ENCODE peak calls at places on chromosomes 2 and 18, in four cellular contexts. G is CD4-positive, alpha-beta T cell; N is lower lobe of right lung; A is SJSA1. F is an unnamed sample.
A peak's percentile ranks its signal among the peaks of the same experiment; 100 is the strongest.

GRCh38 chr18:74623047-74623816 is 25.6 kb downstream of the ZNF407 start:
- DNase-seq in G (no peak), N (no peak), A (peak; percentile 21), F (no peak)

GRCh38 chr18:2680216-2680792 is 24.8 kb downstream of the SMCHD1 start:
- DNase-seq in N (no peak), A (no peak), G (no peak), F (no peak)

GRCh38 chr2:168114021-168114420 is 133.4 kb downstream of the STK39 start:
- DNase-seq in N (no peak), G (no peak), A (no peak), F (no peak)

GRCh38 chr2:73985318-73986084 is 791 bp downstream of the TET3 start:
- DNase-seq in G (no peak), N (peak; percentile 64), A (peak; percentile 30), F (no peak)

GRCh38 chr2:191846787-191847620 is at the start of gene CAVIN2:
- DNase-seq in A (peak; percentile 90), N (peak; percentile 67), G (no peak), F (no peak)

GRCh38 chr2:30252723-30253688 is 21.7 kb downstream of the LBH start:
- DNase-seq in G (no peak), N (no peak), A (peak; percentile 42), F (peak; percentile 39)

GRCh38 chr2:11073251-11073650 is 82.0 kb upstream of the SLC66A3 start:
- DNase-seq in A (no peak), N (no peak), G (no peak), F (peak; percentile 83)

GRCh38 chr2:231676243-231676642 is 32.1 kb upstream of the PTMA start:
- DNase-seq in A (no peak), N (no peak), G (no peak), F (peak; percentile 50)

GRCh38 chr18:59022167-59022945 is 117.3 kb upstream of the SEC11C start:
- DNase-seq in A (no peak), G (no peak), N (no peak), F (no peak)

GRCh38 chr2:136214284-136214683 is 96.3 kb upstream of the CXCR4 start:
- DNase-seq in G (no peak), N (no peak), A (no peak), F (no peak)

GRCh38 chr2:65113229-65113628 is 16.7 kb downstream of the RAB1A start:
- DNase-seq in G (no peak), N (no peak), A (no peak), F (no peak)
- H3K27ac ChIP-seq in G (no peak overlapping the region), N (no peak overlapping the region), A (no peak overlapping the region), F (no peak overlapping the region)

DNA sequence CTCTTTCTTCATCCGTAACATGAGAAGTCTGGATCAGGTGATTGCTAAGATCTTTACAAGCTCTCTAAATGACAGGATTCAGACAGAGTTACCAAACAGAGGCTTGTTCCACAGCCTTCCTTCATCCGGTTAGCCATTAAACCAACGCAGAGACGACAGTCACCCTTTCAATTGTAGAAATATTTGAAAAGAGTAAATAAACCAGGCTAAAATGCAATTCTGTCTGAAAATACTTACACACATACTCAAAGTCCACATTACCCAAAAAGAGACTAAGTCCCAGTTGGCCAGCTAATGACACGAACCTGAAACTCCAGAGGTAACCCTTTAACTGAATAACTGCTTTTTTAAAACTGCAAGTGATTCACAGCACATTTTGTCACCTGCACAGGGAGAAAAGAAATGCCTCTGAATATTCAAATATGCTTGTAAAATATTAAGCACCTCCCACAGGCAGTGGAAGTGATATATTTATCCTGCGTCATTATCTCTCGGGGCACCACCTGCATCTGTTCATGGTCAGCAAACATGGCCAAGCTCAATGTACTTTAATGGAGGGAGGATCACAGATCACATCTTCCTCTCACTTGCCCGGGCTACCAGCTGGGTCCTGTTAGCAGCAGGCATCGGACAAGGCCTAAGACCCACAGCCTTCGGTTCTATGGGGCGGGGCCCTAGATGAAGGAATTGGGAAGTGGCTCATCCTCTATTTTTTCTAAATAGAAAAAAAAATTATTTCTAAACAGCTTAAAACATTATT is 38.8 kb upstream of the DNER start:
- DNase-seq in N (no peak), A (no peak), G (no peak), F (no peak)
- H3K27ac ChIP-seq in N (no peak overlapping the region), A (no peak overlapping the region), G (no peak overlapping the region), F (no peak overlapping the region)

GRCh38 chr2:134778372-134778771 is 59.6 kb upstream of the TMEM163 start:
- DNase-seq in N (no peak), G (no peak), A (no peak), F (peak; percentile 46)
- H3K27ac ChIP-seq in N (no peak overlapping the region), G (no peak overlapping the region), A (no peak overlapping the region), F (no peak overlapping the region)

DNA sequence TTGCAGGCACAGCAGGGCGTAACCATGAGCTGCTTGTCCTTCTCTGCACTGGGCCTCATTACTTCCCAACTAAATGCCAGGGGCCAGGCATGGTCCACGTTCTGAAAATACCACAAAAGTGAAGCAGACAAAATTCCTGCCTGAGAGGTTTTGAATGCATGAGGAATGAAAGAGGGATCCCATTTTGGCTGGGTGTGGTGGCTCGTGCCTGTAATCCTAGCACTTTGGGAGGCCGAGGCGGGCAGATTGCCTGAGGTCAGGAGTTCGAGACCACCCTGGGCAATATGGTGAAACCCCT is 139.5 kb downstream of the MBP start:
- DNase-seq in N (no peak), G (no peak), A (no peak), F (no peak)
- H3K27ac ChIP-seq in N (no peak overlapping the region), G (no peak overlapping the region), A (no peak overlapping the region), F (no peak overlapping the region)

GRCh38 chr2:237497820-237498128 is 10.7 kb downstream of the MLPH start:
- DNase-seq in N (peak; percentile 90), A (no peak), G (no peak), F (no peak)
- H3K27ac ChIP-seq in N (peak overlapping the region; percentile 20), A (no peak overlapping the region), G (no peak overlapping the region), F (no peak overlapping the region)

DNA sequence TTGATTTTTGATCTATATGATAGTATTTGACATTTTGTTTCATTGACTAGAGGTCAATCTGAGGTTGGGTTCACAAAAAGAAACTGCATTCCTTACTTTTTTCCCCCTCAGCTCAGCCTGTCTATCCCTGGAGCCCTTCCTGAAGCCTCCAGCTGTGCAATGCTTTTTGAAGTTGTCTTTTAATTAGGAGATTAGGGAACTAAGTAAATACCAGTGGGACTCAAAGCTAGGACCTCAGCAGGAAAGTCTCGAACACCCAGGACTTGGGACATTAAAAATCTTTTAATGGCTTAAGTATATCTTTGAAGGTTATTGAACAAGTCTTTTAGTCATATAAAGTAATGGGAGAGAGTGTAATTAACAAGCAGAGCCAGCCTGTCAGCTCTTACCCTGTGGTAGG is 220.2 kb downstream of the PDE11A start:
- DNase-seq in G (no peak), N (no peak), A (no peak), F (peak; percentile 9)
- H3K27ac ChIP-seq in G (no peak overlapping the region), N (no peak overlapping the region), A (no peak overlapping the region), F (no peak overlapping the region)

GRCh38 chr2:239302808-239303557 is 97.8 kb downstream of the HDAC4 start:
- DNase-seq in G (no peak), N (peak; percentile 67), A (no peak), F (no peak)
- H3K27ac ChIP-seq in G (no peak overlapping the region), N (no peak overlapping the region), A (no peak overlapping the region), F (no peak overlapping the region)

GRCh38 chr2:101524811-101525430 is 50.0 kb upstream of the RFX8 start:
- DNase-seq in A (no peak), G (no peak), N (no peak), F (no peak)
- H3K27ac ChIP-seq in A (no peak overlapping the region), G (no peak overlapping the region), N (no peak overlapping the region), F (no peak overlapping the region)

GRCh38 chr2:127605691-127606277 is 40.2 kb upstream of the GPR17 start:
- DNase-seq in A (no peak), N (peak; percentile 11), G (no peak), F (peak; percentile 0)
- H3K27ac ChIP-seq in A (no peak overlapping the region), N (no peak overlapping the region), G (no peak overlapping the region), F (no peak overlapping the region)